ENCODE peak calls at places on chromosomes 12 and 14, in seven cellular contexts. U is H1, T is IMR-90, W is mesenchymal stem cell, F is mesendoderm, V is H9, C is neuronal stem cell. I is an unnamed sample.

GRCh38 chr14:71089974-71090373 is 182.7 kb downstream of the PCNX1 start:
- DNase-seq in C (no peak), V (no peak), F (no peak), U (no peak), T (peak; percentile 49), W (no peak), I (no peak)

GRCh38 chr12:6425588-6426531 is 18.9 kb upstream of the CD27 start:
- DNase-seq in T (peak; percentile 6), V (no peak), C (no peak), W (no peak), U (no peak), F (no peak), I (no peak)

GRCh38 chr12:54215990-54216579 is 27.3 kb upstream of the SMUG1 start:
- DNase-seq in C (no peak), F (peak; percentile 31), V (peak; percentile 76), T (no peak), W (no peak), U (peak; percentile 58), I (no peak)

GRCh38 chr12:88218293-88218692 is 76.2 kb downstream of the TMTC3 start:
- DNase-seq in U (no peak), C (no peak), W (no peak), V (no peak), T (no peak), F (no peak), I (no peak)

GRCh38 chr12:39605996-39606395 is 13.6 kb downstream of the ABCD2 start:
- DNase-seq in W (peak; percentile 63), F (peak; percentile 62), V (no peak), C (no peak), U (no peak), T (no peak), I (peak; percentile 58)

GRCh38 chr12:102602549-102602948 is 122.2 kb upstream of the IGF1 start:
- DNase-seq in W (no peak), V (no peak), U (no peak), F (no peak), T (no peak), C (no peak), I (no peak)

GRCh38 chr14:36805116-36805515 is 143.5 kb downstream of the PAX9 start:
- DNase-seq in U (peak; percentile 50), V (peak; percentile 36), F (peak; percentile 56), T (no peak), W (peak; percentile 4), C (peak; percentile 21), I (no peak)

GRCh38 chr14:47284283-47284682 is 391.1 kb downstream of the MDGA2 start:
- DNase-seq in U (no peak), F (no peak), W (no peak), V (no peak), C (no peak), T (no peak), I (no peak)

GRCh38 chr12:51823875-51824565 is 24.5 kb downstream of the FIGNL2 start:
- DNase-seq in C (no peak), U (no peak), V (peak; percentile 72), F (peak; percentile 83), W (peak; percentile 62), T (peak; percentile 73), I (peak; percentile 83)

GRCh38 chr12:45730116-45730841 is 773 bp downstream of the ARID2 start:
- DNase-seq in C (peak; percentile 66), W (peak; percentile 78), V (peak; percentile 62), U (peak; percentile 62), T (peak; percentile 43), F (peak; percentile 74), I (peak; percentile 66)

GRCh38 chr14:21063479-21063878 is 5.9 kb downstream of the RNASE8 start:
- DNase-seq in V (no peak), C (no peak), U (no peak), F (peak; percentile 74), T (peak; percentile 86), W (peak; percentile 53), I (no peak)

GRCh38 chr14:92759300-92759678 is 10.9 kb upstream of the LGMN start:
- DNase-seq in V (peak; percentile 29), W (peak; percentile 26), T (peak; percentile 49), U (no peak), F (peak; percentile 9), C (no peak), I (peak; percentile 13)

GRCh38 chr12:128089961-128090360 is 177.0 kb upstream of the TMEM132C start:
- DNase-seq in W (no peak), U (no peak), C (no peak), F (no peak), V (peak; percentile 36), T (no peak), I (no peak)

GRCh38 chr12:100184549-100184948 is 16.1 kb upstream of the ACTR6 start:
- DNase-seq in F (no peak), U (no peak), W (no peak), V (no peak), T (no peak), C (no peak), I (no peak)

GRCh38 chr12:52496590-52497071 is 3.6 kb upstream of the KRT6A start:
- DNase-seq in V (peak; percentile 85), F (peak; percentile 99), U (no peak), C (peak; percentile 12), T (peak; percentile 40), W (peak; percentile 22), I (peak; percentile 90)

GRCh38 chr12:91952916-91953315 is 192.7 kb downstream of the BTG1 start:
- DNase-seq in T (no peak), C (no peak), U (no peak), V (no peak), W (no peak), F (no peak), I (no peak)

GRCh38 chr14:101442451-101442850 is 118.8 kb upstream of the DIO3 start:
- DNase-seq in W (no peak), T (no peak), V (no peak), F (no peak), C (no peak), U (no peak), I (no peak)

GRCh38 chr12:68180792-68181744 is 21.5 kb upstream of the IFNG start:
- DNase-seq in T (no peak), F (no peak), V (no peak), C (no peak), W (no peak), U (no peak), I (no peak)

GRCh38 chr14:93219103-93219726 is 12.2 kb downstream of the UBR7 start:
- DNase-seq in W (peak; percentile 65), T (peak; percentile 65), F (peak; percentile 73), C (peak; percentile 5), V (no peak), U (no peak), I (peak; percentile 69)

GRCh38 chr12:123119808-123120207 is 31.1 kb downstream of the PITPNM2 start:
- DNase-seq in T (no peak), V (no peak), F (no peak), C (no peak), U (no peak), W (no peak), I (peak; percentile 77)

GRCh38 chr12:77837876-77838291 is 7.2 kb downstream of the NAV3 start:
- DNase-seq in T (no peak), F (no peak), W (no peak), U (no peak), V (no peak), C (no peak), I (no peak)

GRCh38 chr12:92973614-92974013 is 44.5 kb upstream of the EEA1 start:
- DNase-seq in U (no peak), W (peak; percentile 85), V (no peak), C (no peak), T (peak; percentile 90), F (no peak), I (peak; percentile 77)

GRCh38 chr12:92974759-92975158 is 45.7 kb upstream of the EEA1 start:
- DNase-seq in F (no peak), C (no peak), T (no peak), V (no peak), U (no peak), W (no peak), I (no peak)

GRCh38 chr12:92978607-92979006 is 49.5 kb upstream of the EEA1 start:
- DNase-seq in C (no peak), V (no peak), T (no peak), U (no peak), F (no peak), W (no peak), I (no peak)

GRCh38 chr12:92971869-92972524 is 42.9 kb upstream of the EEA1 start:
- DNase-seq in T (peak; percentile 86), C (no peak), V (no peak), W (peak; percentile 95), U (no peak), F (no peak), I (peak; percentile 11)

DNA sequence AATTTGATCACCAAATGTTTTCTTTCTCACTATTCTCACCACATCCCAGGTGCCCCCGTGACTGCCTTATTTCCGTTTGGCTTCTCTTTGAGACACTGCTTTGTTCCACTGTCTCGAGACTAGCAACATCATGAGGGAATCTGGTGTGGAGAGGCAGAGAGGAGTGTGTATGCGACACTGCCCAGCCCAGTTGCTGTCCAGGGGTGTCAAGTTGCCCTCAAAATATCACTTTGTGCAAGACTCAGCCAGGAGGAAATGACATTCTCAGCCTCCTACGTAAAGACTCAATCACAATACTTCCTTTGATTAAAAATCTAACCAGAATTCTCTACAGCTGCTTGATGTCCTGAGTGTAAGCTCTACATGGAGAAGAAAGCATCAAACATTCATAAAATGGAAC is 48.2 kb upstream of the EEA1 start:
- DNase-seq in T (no peak), V (no peak), F (no peak), U (no peak), W (no peak), C (no peak), I (no peak)
- H4K8ac ChIP-seq in T (no peak overlapping the region), V (no peak overlapping the region), F (no peak overlapping the region), U (no peak overlapping the region), W (no peak overlapping the region), C (no peak overlapping the region), I (no peak overlapping the region)

GRCh38 chr14:61544448-61545202 is 150.7 kb upstream of the HIF1A start:
- DNase-seq in U (no peak), T (no peak), F (no peak), V (no peak), W (no peak), C (no peak), I (no peak)
- H4K8ac ChIP-seq in U (no peak overlapping the region), T (peak overlapping the region; percentile 71), F (no peak overlapping the region), V (no peak overlapping the region), W (peak overlapping the region; percentile 45), C (no peak overlapping the region), I (no peak overlapping the region)

GRCh38 chr12:132673288-132674179 is 13.6 kb downstream of the POLE start:
- DNase-seq in V (no peak), T (no peak), W (no peak), U (no peak), C (no peak), F (no peak), I (no peak)
- H4K8ac ChIP-seq in V (no peak overlapping the region), T (no peak overlapping the region), W (no peak overlapping the region), U (no peak overlapping the region), C (no peak overlapping the region), F (no peak overlapping the region), I (no peak overlapping the region)

DNA sequence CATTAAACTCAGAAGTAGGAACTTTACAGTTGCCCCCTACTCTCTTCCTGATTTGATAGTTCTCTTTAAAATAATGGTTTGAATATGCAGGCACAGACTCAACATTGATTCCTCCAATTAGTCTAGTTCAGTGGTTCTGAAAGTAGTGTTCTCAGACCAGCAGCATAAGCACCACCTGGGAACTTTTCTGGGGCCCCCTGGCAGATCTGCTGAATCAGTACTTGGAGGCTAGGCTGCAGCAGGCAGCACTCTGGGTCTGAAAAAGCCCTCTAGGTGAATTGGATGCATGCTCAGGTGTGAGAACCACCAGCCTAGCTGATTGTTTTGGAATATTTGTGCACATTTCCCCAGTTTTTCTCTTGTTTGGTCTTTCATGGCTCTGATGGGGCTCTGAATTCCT is 198.6 kb upstream of the NOS1 start:
- DNase-seq in C (no peak), W (no peak), V (no peak), U (no peak), T (no peak), F (no peak), I (no peak)
- H4K8ac ChIP-seq in C (no peak overlapping the region), W (no peak overlapping the region), V (no peak overlapping the region), U (no peak overlapping the region), T (no peak overlapping the region), F (no peak overlapping the region), I (no peak overlapping the region)

GRCh38 chr14:88868558-88869159 is 44.2 kb downstream of the TTC8 start:
- DNase-seq in V (no peak), U (no peak), T (peak; percentile 23), F (peak; percentile 37), C (no peak), W (no peak), I (peak; percentile 56)
- H4K8ac ChIP-seq in V (no peak overlapping the region), U (no peak overlapping the region), T (no peak overlapping the region), F (no peak overlapping the region), C (no peak overlapping the region), W (no peak overlapping the region), I (no peak overlapping the region)